ENCODE peak calls at places on chromosomes 4 and X, in seven cellular contexts. Y is AG10803, O is bronchial epithelial cell, G is endodermal cell, H is OCI-LY7, L is fibroblast of lung, B is cardiac fibroblast. D is an unnamed sample.

GRCh38 chrX:16250296-16250695 is 83.0 kb downstream of the MAGEB17 start:
- DNase-seq in B (no peak), O (no peak), G (no peak), Y (peak; percentile 58), L (peak; percentile 12), H (no peak), D (peak; percentile 15)

GRCh38 chr4:64399313-64400109 is 9.7 kb downstream of the TECRL start:
- DNase-seq in O (no peak), G (peak; percentile 43), H (no peak), Y (no peak), B (no peak), L (no peak), D (no peak)

GRCh38 chrX:135416546-135416945 is 5.2 kb upstream of the SMIM10L2A start:
- DNase-seq in B (no peak), L (no peak), O (peak; percentile 50), H (no peak), G (no peak), Y (no peak), D (no peak)

GRCh38 chrX:145393702-145394235 is 146.5 kb downstream of the SPANXN1 start:
- DNase-seq in H (peak; percentile 11), L (no peak), B (no peak), G (peak; percentile 53), O (no peak), Y (no peak), D (no peak)

GRCh38 chr4:155761916-155762315 is 3.1 kb downstream of the GUCY1B1 start:
- DNase-seq in O (no peak), L (no peak), B (no peak), G (no peak), Y (no peak), H (no peak), D (peak; percentile 15)

GRCh38 chrX:65586491-65586890 is 51.9 kb upstream of the LAS1L start:
- DNase-seq in Y (peak; percentile 35), G (no peak), B (peak; percentile 37), L (peak; percentile 48), H (no peak), O (peak; percentile 78), D (peak; percentile 41)

GRCh38 chrX:5788930-5789329 is 439.7 kb downstream of the NLGN4X start:
- DNase-seq in L (no peak), B (no peak), Y (no peak), O (no peak), G (no peak), H (no peak), D (no peak)

GRCh38 chr4:83535520-83535944 is 376 bp upstream of the GPAT3 start:
- DNase-seq in O (peak; percentile 43), G (peak; percentile 82), Y (peak; percentile 70), B (peak; percentile 76), H (no peak), L (peak; percentile 72), D (peak; percentile 77)

GRCh38 chr4:145734576-145735329 is 54.8 kb downstream of the C4orf51 start:
- DNase-seq in G (peak; percentile 71), B (peak; percentile 97), H (no peak), Y (peak; percentile 100), O (peak; percentile 99), L (peak; percentile 99), D (peak; percentile 97)

GRCh38 chrX:46165866-46166265 is 379.4 kb downstream of the ZNF674 start:
- DNase-seq in H (no peak), B (no peak), G (no peak), L (no peak), Y (no peak), O (no peak), D (no peak)

GRCh38 chr4:109826719-109827118 is 1.1 kb upstream of the RRH start:
- DNase-seq in L (peak; percentile 12), B (peak; percentile 55), Y (peak; percentile 36), O (peak; percentile 20), H (peak; percentile 47), G (no peak), D (peak; percentile 39)

GRCh38 chrX:106612403-106612789 is 618 bp downstream of the RADX start:
- DNase-seq in O (peak; percentile 41), B (no peak), H (no peak), G (no peak), Y (no peak), L (peak; percentile 12), D (peak; percentile 12)

GRCh38 chrX:68832516-68833447 is 4.0 kb downstream of the EFNB1 start:
- DNase-seq in G (peak; percentile 36), H (no peak), B (no peak), Y (no peak), O (no peak), L (no peak), D (no peak)

GRCh38 chrX:110803506-110803905 is 7.9 kb upstream of the CHRDL1 start:
- DNase-seq in O (peak; percentile 1), H (no peak), Y (no peak), G (no peak), B (no peak), L (peak; percentile 45), D (peak; percentile 29)

GRCh38 chr4:119082661-119083060 is 53.0 kb upstream of the MYOZ2 start:
- DNase-seq in H (no peak), B (no peak), Y (no peak), L (no peak), O (no peak), G (no peak), D (no peak)

GRCh38 chr4:7805533-7806079 is 134.1 kb downstream of the AFAP1 start:
- DNase-seq in L (peak; percentile 98), B (peak; percentile 98), Y (peak; percentile 98), G (peak; percentile 68), O (peak; percentile 89), H (no peak), D (peak; percentile 93)

GRCh38 chr4:44988011-44988410 is 261.7 kb upstream of the GNPDA2 start:
- DNase-seq in G (no peak), O (no peak), H (no peak), Y (no peak), L (no peak), B (no peak), D (no peak)

GRCh38 chr4:123816462-123816861 is 419.9 kb downstream of the SPRY1 start:
- DNase-seq in Y (peak; percentile 63), G (no peak), L (no peak), B (no peak), O (peak; percentile 17), H (no peak), D (no peak)

GRCh38 chr4:4866124-4866832 is 6.8 kb downstream of the MSX1 start:
- DNase-seq in G (peak; percentile 77), L (no peak), Y (no peak), H (no peak), B (no peak), O (no peak), D (peak; percentile 27)
- H3K4me3 ChIP-seq in G (peak overlapping the region; percentile 77), L (peak overlapping the region; percentile 8), Y (peak overlapping the region; percentile 53), H (no peak overlapping the region), B (no peak overlapping the region), O (no peak overlapping the region), D (peak overlapping the region; percentile 31)

GRCh38 chr4:46937493-46937892 is 28.4 kb upstream of the COX7B2 start:
- DNase-seq in L (peak; percentile 22), H (no peak), G (no peak), B (peak; percentile 2), Y (no peak), O (no peak), D (no peak)
- TF ChIP-seq CTCF in L (peak; percentile 35), H (peak; percentile 65), G (peak; percentile 67), B (peak; percentile 35), Y (no peak), O (peak; percentile 21), D (peak; percentile 32)

GRCh38 chr4:18391370-18391728 is 369.8 kb upstream of the LCORL start:
- DNase-seq in H (no peak), Y (no peak), G (no peak), O (no peak), B (no peak), L (no peak), D (no peak)

GRCh38 chr4:18390655-18391369 is 369.3 kb upstream of the LCORL start:
- DNase-seq in O (peak; percentile 5), B (no peak), L (peak; percentile 6), Y (peak; percentile 3), H (no peak), G (no peak), D (peak; percentile 28)

GRCh38 chr4:18389118-18389517 is 367.6 kb upstream of the LCORL start:
- DNase-seq in B (no peak), O (no peak), Y (no peak), G (no peak), H (no peak), L (no peak), D (no peak)

DNA sequence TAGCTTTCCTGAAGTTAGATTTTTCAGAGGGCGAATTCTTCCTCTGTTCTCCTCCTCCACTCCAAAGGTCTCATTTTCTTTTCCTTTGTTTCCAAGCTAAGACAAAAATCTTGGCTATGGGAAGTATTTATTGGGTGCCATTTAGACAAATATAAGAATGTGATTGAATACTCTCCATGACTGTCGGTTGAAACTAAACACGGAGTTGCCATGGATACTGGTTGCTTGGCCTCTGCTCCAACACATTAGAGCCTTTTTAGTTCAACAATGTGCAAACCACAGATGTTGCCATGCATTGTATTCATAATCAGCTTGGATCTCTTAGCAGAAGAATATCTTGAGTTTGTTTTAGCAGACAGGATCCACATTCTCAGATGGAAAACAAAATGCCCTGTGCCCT is 366.5 kb upstream of the LCORL start:
- DNase-seq in B (no peak), G (no peak), L (no peak), O (no peak), H (no peak), Y (no peak), D (no peak)
- H3K4me3 ChIP-seq in B (no peak overlapping the region), G (no peak overlapping the region), L (no peak overlapping the region), O (no peak overlapping the region), H (no peak overlapping the region), Y (no peak overlapping the region), D (no peak overlapping the region)

GRCh38 chr4:52718123-52718522 is 33.1 kb downstream of the ERVMER34-1 start:
- DNase-seq in B (no peak), Y (no peak), H (no peak), G (no peak), L (peak; percentile 54), O (peak; percentile 63), D (peak; percentile 35)

GRCh38 chr4:52716364-52717151 is 34.7 kb downstream of the ERVMER34-1 start:
- DNase-seq in L (no peak), Y (no peak), H (no peak), O (no peak), G (no peak), B (no peak), D (no peak)

GRCh38 chr4:52726821-52727580 is 24.2 kb downstream of the ERVMER34-1 start:
- DNase-seq in B (no peak), O (no peak), G (no peak), L (no peak), H (no peak), Y (no peak), D (no peak)

DNA sequence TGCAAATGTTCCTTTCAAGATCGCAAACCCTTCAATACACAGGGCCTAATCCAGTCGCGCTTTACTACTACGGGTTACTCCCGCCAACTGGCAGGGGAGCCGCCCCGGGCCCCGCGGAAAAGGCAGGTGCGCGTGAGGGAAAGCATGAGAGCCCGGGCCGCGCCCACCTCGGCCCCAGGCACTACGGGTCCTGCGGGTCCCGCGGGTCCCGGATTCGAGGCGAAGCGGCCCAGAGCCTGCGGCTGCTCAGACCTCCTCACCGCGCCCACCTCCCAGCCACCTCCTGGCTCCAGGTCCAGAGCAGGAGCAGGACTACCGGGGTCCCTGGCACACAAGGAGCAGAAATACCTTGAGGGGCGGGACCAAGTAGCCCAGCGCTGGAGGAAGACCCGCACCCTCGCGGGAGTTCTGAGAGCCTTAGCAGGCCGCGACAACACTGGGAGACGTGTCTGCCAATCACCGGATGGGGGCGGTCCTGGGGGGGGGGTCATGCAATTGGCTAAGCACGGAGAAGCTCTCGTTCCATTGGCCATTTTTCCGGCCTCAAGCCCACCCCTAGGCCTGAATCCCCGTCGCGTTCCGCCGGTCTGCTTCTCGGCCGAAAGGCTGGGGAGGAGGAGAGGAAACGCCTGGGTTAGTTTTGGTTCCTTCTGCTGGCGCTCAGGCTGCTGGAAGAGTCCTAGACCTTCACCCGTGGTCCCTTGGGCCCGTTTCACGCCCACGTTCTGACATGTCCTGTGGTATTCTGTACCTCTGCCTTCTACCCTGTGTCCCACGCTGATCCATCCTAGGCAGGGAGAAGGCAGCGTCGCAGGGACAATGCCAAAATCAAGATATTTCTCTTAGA is 29.0 kb downstream of the ERVMER34-1 start:
- DNase-seq in G (peak; percentile 99), Y (peak; percentile 97), L (peak; percentile 98), B (peak; percentile 98), H (peak; percentile 97), O (peak; percentile 93), D (peak; percentile 99)
- TF ChIP-seq CTCF in G (no peak), Y (no peak), L (no peak), B (no peak), H (no peak), O (no peak), D (no peak)